ENCODE peak calls at places on chromosomes 6 and 20, in six cellular contexts. One of them, this sample, is unnamed.

GRCh38 chr6:87756858-87757257 is 54.8 kb upstream of the AKIRIN2 start:
- DNase-seq in sigmoid colon: no peak
- DNase-seq in neuronal stem cell: no peak
- DNase-seq in GM23338: no peak
- DNase-seq in GM23248: peak
- DNase-seq in astrocyte of the spinal cord: peak
- DNase-seq in this sample: no peak

GRCh38 chr6:134065706-134066105 is 13.3 kb upstream of the SLC2A12 start:
- DNase-seq in sigmoid colon: no peak
- DNase-seq in GM23248: peak
- DNase-seq in GM23338: peak
- DNase-seq in neuronal stem cell: no peak
- DNase-seq in astrocyte of the spinal cord: no peak
- DNase-seq in this sample: no peak

GRCh38 chr6:159828074-159828473 is 28.0 kb downstream of the PNLDC1 start:
- DNase-seq in neuronal stem cell: no peak
- DNase-seq in GM23338: no peak
- DNase-seq in GM23248: peak
- DNase-seq in astrocyte of the spinal cord: no peak
- DNase-seq in sigmoid colon: no peak
- DNase-seq in this sample: no peak

GRCh38 chr20:12660918-12661317 is 347.9 kb upstream of the SPTLC3 start:
- DNase-seq in GM23338: peak
- DNase-seq in sigmoid colon: no peak
- DNase-seq in GM23248: no peak
- DNase-seq in neuronal stem cell: peak
- DNase-seq in astrocyte of the spinal cord: no peak
- DNase-seq in this sample: no peak

GRCh38 chr6:25384967-25385366 is 105.8 kb downstream of the CARMIL1 start:
- DNase-seq in GM23248: no peak
- DNase-seq in sigmoid colon: no peak
- DNase-seq in neuronal stem cell: no peak
- DNase-seq in GM23338: no peak
- DNase-seq in astrocyte of the spinal cord: no peak
- DNase-seq in this sample: no peak

GRCh38 chr6:3355358-3356055 is 96.8 kb downstream of the PSMG4 start:
- DNase-seq in astrocyte of the spinal cord: peak
- DNase-seq in neuronal stem cell: peak
- DNase-seq in GM23248: peak
- DNase-seq in GM23338: peak
- DNase-seq in sigmoid colon: peak
- DNase-seq in this sample: no peak

GRCh38 chr6:34223964-34224940 is 12.4 kb upstream of the HMGA1 start:
- DNase-seq in astrocyte of the spinal cord: peak
- DNase-seq in GM23248: peak
- DNase-seq in GM23338: peak
- DNase-seq in sigmoid colon: peak
- DNase-seq in neuronal stem cell: peak
- DNase-seq in this sample: peak

GRCh38 chr20:3248167-3248992 is 9.4 kb upstream of the SLC4A11 start:
- DNase-seq in sigmoid colon: no peak
- DNase-seq in astrocyte of the spinal cord: peak
- DNase-seq in neuronal stem cell: peak
- DNase-seq in GM23248: peak
- DNase-seq in GM23338: peak
- DNase-seq in this sample: no peak

GRCh38 chr6:41581381-41581991 is 35.3 kb downstream of the FOXP4 start:
- DNase-seq in sigmoid colon: peak
- DNase-seq in GM23248: peak
- DNase-seq in GM23338: no peak
- DNase-seq in astrocyte of the spinal cord: peak
- DNase-seq in neuronal stem cell: no peak
- DNase-seq in this sample: peak

GRCh38 chr6:136703331-136703846 is 88.9 kb downstream of the MAP3K5 start:
- DNase-seq in neuronal stem cell: no peak
- DNase-seq in GM23248: no peak
- DNase-seq in GM23338: no peak
- DNase-seq in astrocyte of the spinal cord: no peak
- DNase-seq in sigmoid colon: no peak
- DNase-seq in this sample: no peak

GRCh38 chr6:36347635-36348034 is 10.9 kb upstream of the BNIP5 start:
- DNase-seq in neuronal stem cell: no peak
- DNase-seq in GM23338: no peak
- DNase-seq in GM23248: no peak
- DNase-seq in sigmoid colon: no peak
- DNase-seq in astrocyte of the spinal cord: no peak
- DNase-seq in this sample: no peak

GRCh38 chr6:85641916-85642773 is 541 bp downstream of the SYNCRIP start:
- DNase-seq in GM23248: peak
- DNase-seq in GM23338: peak
- DNase-seq in astrocyte of the spinal cord: peak
- DNase-seq in neuronal stem cell: peak
- DNase-seq in sigmoid colon: peak
- DNase-seq in this sample: no peak

GRCh38 chr6:14286144-14286543 is 168.6 kb downstream of the CD83 start:
- DNase-seq in GM23248: peak
- DNase-seq in astrocyte of the spinal cord: peak
- DNase-seq in GM23338: peak
- DNase-seq in neuronal stem cell: no peak
- DNase-seq in sigmoid colon: no peak
- DNase-seq in this sample: no peak

GRCh38 chr20:51750037-51750769 is 18.0 kb downstream of the ATP9A start:
- DNase-seq in GM23338: no peak
- DNase-seq in GM23248: peak
- DNase-seq in astrocyte of the spinal cord: peak
- DNase-seq in neuronal stem cell: no peak
- DNase-seq in sigmoid colon: peak
- DNase-seq in this sample: peak

GRCh38 chr6:148857817-148858390 is 111.1 kb downstream of the UST start:
- DNase-seq in astrocyte of the spinal cord: peak
- DNase-seq in sigmoid colon: no peak
- DNase-seq in GM23248: peak
- DNase-seq in neuronal stem cell: no peak
- DNase-seq in GM23338: no peak
- DNase-seq in this sample: no peak

GRCh38 chr6:6781172-6781876 is 192.8 kb downstream of the LY86 start:
- DNase-seq in astrocyte of the spinal cord: peak
- DNase-seq in GM23338: no peak
- DNase-seq in GM23248: peak
- DNase-seq in neuronal stem cell: no peak
- DNase-seq in sigmoid colon: no peak
- DNase-seq in this sample: peak

GRCh38 chr6:140434761-140435160 is 1060.3 kb upstream of the CITED2 start:
- DNase-seq in GM23338: no peak
- DNase-seq in neuronal stem cell: no peak
- DNase-seq in GM23248: peak
- DNase-seq in sigmoid colon: no peak
- DNase-seq in astrocyte of the spinal cord: no peak
- DNase-seq in this sample: no peak

GRCh38 chr20:14757728-14758127 is 420.3 kb upstream of the FLRT3 start:
- DNase-seq in astrocyte of the spinal cord: no peak
- DNase-seq in neuronal stem cell: no peak
- DNase-seq in sigmoid colon: no peak
- DNase-seq in GM23248: no peak
- DNase-seq in GM23338: peak
- DNase-seq in this sample: no peak

GRCh38 chr20:25705830-25706351 is 9.2 kb upstream of the ZNF337 start:
- DNase-seq in sigmoid colon: no peak
- DNase-seq in astrocyte of the spinal cord: no peak
- DNase-seq in GM23248: no peak
- DNase-seq in GM23338: no peak
- DNase-seq in neuronal stem cell: no peak
- DNase-seq in this sample: no peak

GRCh38 chr6:166615059-166615770 is 11.8 kb downstream of the RPS6KA2 start:
- DNase-seq in neuronal stem cell: no peak
- DNase-seq in GM23338: no peak
- DNase-seq in GM23248: peak
- DNase-seq in sigmoid colon: no peak
- DNase-seq in astrocyte of the spinal cord: peak
- DNase-seq in this sample: no peak

GRCh38 chr20:12970372-12970821 is 38.4 kb upstream of the SPTLC3 start:
- DNase-seq in astrocyte of the spinal cord: peak
- DNase-seq in sigmoid colon: no peak
- DNase-seq in GM23338: peak
- DNase-seq in GM23248: peak
- DNase-seq in neuronal stem cell: peak
- DNase-seq in this sample: no peak

GRCh38 chr20:61731363-61732181 is 334.1 kb downstream of the TAF4 start:
- DNase-seq in GM23248: peak
- DNase-seq in astrocyte of the spinal cord: peak
- DNase-seq in sigmoid colon: no peak
- DNase-seq in neuronal stem cell: no peak
- DNase-seq in GM23338: no peak
- DNase-seq in this sample: no peak

GRCh38 chr20:2838170-2838797 is 2.2 kb downstream of the PCED1A start:
- DNase-seq in astrocyte of the spinal cord: no peak
- DNase-seq in sigmoid colon: no peak
- DNase-seq in neuronal stem cell: no peak
- DNase-seq in GM23248: no peak
- DNase-seq in GM23338: no peak
- DNase-seq in this sample: no peak

GRCh38 chr6:113997106-113997505 is 26.2 kb upstream of the HDAC2 start:
- DNase-seq in sigmoid colon: no peak
- DNase-seq in GM23248: peak
- DNase-seq in GM23338: no peak
- DNase-seq in astrocyte of the spinal cord: peak
- DNase-seq in neuronal stem cell: no peak
- DNase-seq in this sample: no peak

GRCh38 chr6:26311385-26312095 is 53.5 kb upstream of the BTN3A2 start:
- DNase-seq in astrocyte of the spinal cord: peak
- DNase-seq in neuronal stem cell: no peak
- DNase-seq in sigmoid colon: no peak
- DNase-seq in GM23248: peak
- DNase-seq in GM23338: peak
- DNase-seq in this sample: no peak

GRCh38 chr6:52049252-52050050 is 38.0 kb downstream of the PKHD1 start:
- DNase-seq in GM23338: peak
- DNase-seq in sigmoid colon: no peak
- DNase-seq in astrocyte of the spinal cord: peak
- DNase-seq in GM23248: peak
- DNase-seq in neuronal stem cell: peak
- DNase-seq in this sample: no peak

GRCh38 chr20:61934716-61935530 is 130.8 kb downstream of the TAF4 start:
- DNase-seq in GM23248: peak
- DNase-seq in sigmoid colon: peak
- DNase-seq in GM23338: no peak
- DNase-seq in neuronal stem cell: no peak
- DNase-seq in astrocyte of the spinal cord: no peak
- DNase-seq in this sample: no peak

GRCh38 chr6:15588966-15589634 is 73.7 kb downstream of the DTNBP1 start:
- DNase-seq in sigmoid colon: no peak
- DNase-seq in GM23338: no peak
- DNase-seq in GM23248: peak
- DNase-seq in astrocyte of the spinal cord: peak
- DNase-seq in neuronal stem cell: no peak
- DNase-seq in this sample: peak

GRCh38 chr6:43075791-43076092 is 372 bp upstream of the PTK7 start:
- DNase-seq in sigmoid colon: no peak
- DNase-seq in neuronal stem cell: no peak
- DNase-seq in GM23248: no peak
- DNase-seq in astrocyte of the spinal cord: no peak
- DNase-seq in GM23338: no peak
- DNase-seq in this sample: no peak
- H3K4me3 ChIP-seq in sigmoid colon: peak
- H3K4me3 ChIP-seq in neuronal stem cell: peak
- H3K4me3 ChIP-seq in GM23248: peak
- H3K4me3 ChIP-seq in astrocyte of the spinal cord: peak
- H3K4me3 ChIP-seq in GM23338: peak
- H3K4me3 ChIP-seq in this sample: peak

GRCh38 chr20:46893877-46894578 is 615 bp upstream of the EYA2 start:
- DNase-seq in astrocyte of the spinal cord: no peak
- DNase-seq in sigmoid colon: no peak
- DNase-seq in neuronal stem cell: no peak
- DNase-seq in GM23248: no peak
- DNase-seq in GM23338: no peak
- DNase-seq in this sample: no peak
- H3K4me3 ChIP-seq in astrocyte of the spinal cord: no peak
- H3K4me3 ChIP-seq in sigmoid colon: peak
- H3K4me3 ChIP-seq in neuronal stem cell: no peak
- H3K4me3 ChIP-seq in GM23248: peak
- H3K4me3 ChIP-seq in GM23338: peak
- H3K4me3 ChIP-seq in this sample: no peak

GRCh38 chr20:44020406-44021148 is 105.9 kb downstream of the TOX2 start:
- DNase-seq in astrocyte of the spinal cord: no peak
- DNase-seq in GM23338: peak
- DNase-seq in neuronal stem cell: no peak
- DNase-seq in GM23248: no peak
- DNase-seq in sigmoid colon: no peak
- DNase-seq in this sample: no peak

GRCh38 chr20:44017905-44018683 is 103.4 kb downstream of the TOX2 start:
- DNase-seq in GM23338: no peak
- DNase-seq in astrocyte of the spinal cord: peak
- DNase-seq in GM23248: peak
- DNase-seq in sigmoid colon: peak
- DNase-seq in neuronal stem cell: no peak
- DNase-seq in this sample: peak

GRCh38 chr20:44021186-44021585 is 106.5 kb downstream of the TOX2 start:
- DNase-seq in neuronal stem cell: no peak
- DNase-seq in GM23338: no peak
- DNase-seq in sigmoid colon: no peak
- DNase-seq in GM23248: no peak
- DNase-seq in astrocyte of the spinal cord: no peak
- DNase-seq in this sample: no peak

GRCh38 chr20:44018684-44019637 is 104.3 kb downstream of the TOX2 start:
- DNase-seq in GM23248: peak
- DNase-seq in astrocyte of the spinal cord: no peak
- DNase-seq in sigmoid colon: peak
- DNase-seq in neuronal stem cell: no peak
- DNase-seq in GM23338: no peak
- DNase-seq in this sample: no peak

GRCh38 chr20:44019638-44020335 is 105.1 kb downstream of the TOX2 start:
- DNase-seq in neuronal stem cell: no peak
- DNase-seq in GM23338: no peak
- DNase-seq in GM23248: peak
- DNase-seq in astrocyte of the spinal cord: no peak
- DNase-seq in sigmoid colon: no peak
- DNase-seq in this sample: no peak
- H3K4me3 ChIP-seq in neuronal stem cell: no peak
- H3K4me3 ChIP-seq in GM23338: no peak
- H3K4me3 ChIP-seq in GM23248: no peak
- H3K4me3 ChIP-seq in astrocyte of the spinal cord: no peak
- H3K4me3 ChIP-seq in sigmoid colon: no peak
- H3K4me3 ChIP-seq in this sample: no peak

DNA sequence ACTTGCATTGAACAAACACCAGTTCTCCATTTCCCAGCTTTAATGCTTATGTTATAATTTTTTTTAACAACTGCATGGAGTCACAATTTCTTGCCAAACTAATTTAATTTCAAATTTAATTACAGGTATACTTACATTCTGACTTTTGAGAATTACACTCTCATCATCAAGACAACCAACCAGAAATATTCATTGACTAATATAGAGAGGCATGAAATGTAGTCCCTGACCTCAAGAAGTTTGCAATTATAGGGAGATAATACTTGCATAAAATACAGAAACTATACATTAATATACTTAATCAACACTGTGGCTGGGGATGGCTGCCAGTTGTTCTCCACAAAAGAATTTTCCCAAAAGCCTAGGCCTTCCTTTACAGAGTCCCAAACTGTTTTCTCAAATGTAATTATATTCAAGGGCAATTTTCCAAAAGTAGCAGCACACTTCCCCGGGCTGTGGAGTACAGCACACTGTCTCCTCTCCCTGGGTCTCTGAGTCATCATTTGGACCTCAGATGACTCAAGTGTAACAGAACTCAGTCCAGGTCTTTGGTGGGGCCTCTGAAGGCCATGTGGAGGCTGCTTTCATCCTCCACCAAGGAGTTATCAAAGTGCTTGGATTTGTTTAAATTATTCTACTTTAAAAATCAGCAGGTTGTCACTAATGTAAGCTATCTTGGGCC is 114.1 kb downstream of the KIF16B start:
- DNase-seq in astrocyte of the spinal cord: peak
- DNase-seq in neuronal stem cell: no peak
- DNase-seq in GM23248: peak
- DNase-seq in GM23338: no peak
- DNase-seq in sigmoid colon: peak
- DNase-seq in this sample: peak
- H3K4me3 ChIP-seq in astrocyte of the spinal cord: no peak
- H3K4me3 ChIP-seq in neuronal stem cell: no peak
- H3K4me3 ChIP-seq in GM23248: no peak
- H3K4me3 ChIP-seq in GM23338: no peak
- H3K4me3 ChIP-seq in sigmoid colon: no peak
- H3K4me3 ChIP-seq in this sample: no peak